ENCODE peak calls at places on chromosomes 5 and 9, in six cellular contexts. A is left ventricle myocardium inferior, W is aorta, Y is stromal cell of bone marrow, U is NCI-H2081, H is astrocyte of the spinal cord. P is an unnamed sample.

GRCh38 chr5:23314827-23315226 is 192.6 kb upstream of the PRDM9 start:
- DNase-seq in A (no peak), W (no peak), Y (no peak), U (no peak), H (peak), P (no peak)

GRCh38 chr9:18585996-18586395 is 112.0 kb downstream of the ADAMTSL1 start:
- DNase-seq in A (no peak), W (no peak), Y (no peak), U (no peak), H (no peak), P (no peak)

GRCh38 chr9:136011376-136011702 is 50.2 kb upstream of the UBAC1 start:
- DNase-seq in A (no peak), W (no peak), Y (no peak), U (no peak), H (no peak), P (no peak)

GRCh38 chr9:82957526-82958379 is 105.2 kb downstream of the RASEF start:
- DNase-seq in A (no peak), W (no peak), Y (no peak), U (peak), H (no peak), P (no peak)

GRCh38 chr5:54624671-54625583 is 107.4 kb downstream of the SNX18 start:
- DNase-seq in A (no peak), W (no peak), Y (no peak), U (no peak), H (no peak), P (peak)

GRCh38 chr5:107698286-107698685 is 27.5 kb upstream of the EFNA5 start:
- DNase-seq in A (no peak), W (no peak), Y (no peak), U (no peak), H (peak), P (peak)

GRCh38 chr9:133792721-133793470 is 54.7 kb upstream of the SARDH start:
- DNase-seq in A (peak), W (peak), Y (peak), U (peak), H (peak), P (peak)

GRCh38 chr5:36703245-36703860 is 96.9 kb downstream of the SLC1A3 start:
- DNase-seq in A (no peak), W (no peak), Y (no peak), U (no peak), H (no peak), P (no peak)

GRCh38 chr5:10354048-10354872 is 765 bp downstream of the MARCHF6 start:
- DNase-seq in A (peak), W (no peak), Y (no peak), U (peak), H (peak), P (no peak)

GRCh38 chr9:81822263-81822865 is 105.9 kb upstream of the SPATA31D4 start:
- DNase-seq in A (no peak), W (no peak), Y (no peak), U (no peak), H (no peak), P (no peak)

GRCh38 chr9:15306068-15306756 is 804 bp downstream of the TTC39B start:
- DNase-seq in A (peak), W (peak), Y (no peak), U (peak), H (peak), P (peak)